ENCODE peak calls at places on chromosomes 1 and 21, in seven cellular contexts. W is progenitor cell of endocrine pancreas, J is mesothelial cell of epicardium, T is mammary epithelial cell, E is cardiac fibroblast, P is RWPE1, Y is Peyer's patch. X is an unnamed sample.

GRCh38 chr1:24380508-24380907 is 33.1 kb downstream of the STPG1 start:
- DNase-seq in W (peak; percentile 3), J (no peak), T (no peak), E (no peak), P (no peak), Y (no peak), X (no peak)

GRCh38 chr1:201882665-201883132 is 6.0 kb upstream of the SHISA4 start:
- DNase-seq in W (no peak), J (peak; percentile 5), T (peak; percentile 90), E (peak; percentile 77), P (peak; percentile 95), Y (peak; percentile 44), X (no peak)

GRCh38 chr1:244035358-244035757 is 15.7 kb upstream of the ZBTB18 start:
- DNase-seq in W (no peak), J (no peak), T (no peak), E (no peak), P (no peak), Y (no peak), X (no peak)

GRCh38 chr1:32900371-32900955 is 726 bp downstream of the TMEM54 start:
- DNase-seq in W (no peak), J (no peak), T (no peak), E (no peak), P (no peak), Y (no peak), X (no peak)

GRCh38 chr1:23530750-23531651 is at the start of gene E2F2:
- DNase-seq in W (peak; percentile 56), J (peak; percentile 79), T (peak; percentile 84), E (peak; percentile 80), P (peak; percentile 95), Y (peak; percentile 94), X (peak; percentile 72)

GRCh38 chr1:20846461-20847374 is 59.6 kb upstream of the HP1BP3 start:
- DNase-seq in W (no peak), J (no peak), T (no peak), E (no peak), P (no peak), Y (no peak), X (no peak)

GRCh38 chr1:209674957-209675566 is at the start of gene G0S2:
- DNase-seq in W (peak; percentile 24), J (peak; percentile 47), T (no peak), E (peak; percentile 39), P (no peak), Y (peak; percentile 83), X (no peak)

GRCh38 chr1:11765661-11766428 is 3.9 kb downstream of the C1orf167 start:
- DNase-seq in W (no peak), J (no peak), T (no peak), E (no peak), P (no peak), Y (no peak), X (no peak)

GRCh38 chr1:57086141-57086540 is 120.3 kb upstream of the C8B start:
- DNase-seq in W (no peak), J (no peak), T (no peak), E (no peak), P (no peak), Y (no peak), X (no peak)

GRCh38 chr1:118290046-118290445 is 105.0 kb upstream of the SPAG17 start:
- DNase-seq in W (no peak), J (no peak), T (no peak), E (no peak), P (no peak), Y (no peak), X (no peak)

GRCh38 chr1:84810343-84810742 is 82.7 kb downstream of the LPAR3 start:
- DNase-seq in W (no peak), J (no peak), T (no peak), E (no peak), P (no peak), Y (no peak), X (no peak)

GRCh38 chr1:19435181-19435580 is 50.2 kb downstream of the CAPZB start:
- DNase-seq in W (no peak), J (no peak), T (no peak), E (peak; percentile 77), P (no peak), Y (no peak), X (no peak)

GRCh38 chr1:51310871-51311613 is 19.3 kb downstream of the TTC39A start:
- DNase-seq in W (no peak), J (no peak), T (no peak), E (peak; percentile 33), P (no peak), Y (no peak), X (no peak)

GRCh38 chr1:67834246-67834877 is 1.1 kb upstream of the GNG12 start:
- DNase-seq in W (no peak), J (no peak), T (peak; percentile 56), E (no peak), P (no peak), Y (no peak), X (no peak)

GRCh38 chr1:46171351-46171750 is 3.5 kb upstream of the TSPAN1 start:
- DNase-seq in W (no peak), J (no peak), T (peak; percentile 41), E (no peak), P (no peak), Y (peak; percentile 38), X (no peak)

GRCh38 chr1:6172549-6172948 is 7.6 kb downstream of the CHD5 start:
- DNase-seq in W (no peak), J (no peak), T (no peak), E (no peak), P (no peak), Y (no peak), X (no peak)

GRCh38 chr1:224106568-224107281 is 7.2 kb upstream of the FBXO28 start:
- DNase-seq in W (no peak), J (no peak), T (peak; percentile 52), E (peak; percentile 59), P (peak; percentile 52), Y (peak; percentile 51), X (no peak)

GRCh38 chr1:229204863-229205777 is 65.8 kb upstream of the RAB4A start:
- DNase-seq in W (no peak), J (no peak), T (no peak), E (peak; percentile 49), P (no peak), Y (no peak), X (no peak)

GRCh38 chr1:232372431-232373225 is 257.3 kb downstream of the SIPA1L2 start:
- DNase-seq in W (no peak), J (no peak), T (no peak), E (no peak), P (no peak), Y (no peak), X (no peak)

GRCh38 chr1:234771642-234772344 is 161.8 kb upstream of the IRF2BP2 start:
- DNase-seq in W (no peak), J (no peak), T (no peak), E (no peak), P (no peak), Y (no peak), X (no peak)

GRCh38 chr21:35602811-35603210 is 457.5 kb downstream of the SETD4 start:
- DNase-seq in W (no peak), J (no peak), T (no peak), E (no peak), P (no peak), Y (no peak), X (no peak)

GRCh38 chr1:19552291-19553010 is 67.1 kb upstream of the CAPZB start:
- DNase-seq in W (no peak), J (no peak), T (no peak), E (peak; percentile 13), P (no peak), Y (no peak), X (no peak)

GRCh38 chr1:76659171-76659940 is 207.9 kb upstream of the ST6GALNAC5 start:
- DNase-seq in W (no peak), J (no peak), T (no peak), E (no peak), P (no peak), Y (no peak), X (no peak)

GRCh38 chr1:9628541-9629444 is 22.7 kb upstream of the PIK3CD start:
- DNase-seq in W (no peak), J (no peak), T (no peak), E (no peak), P (no peak), Y (peak; percentile 82), X (peak; percentile 61)

GRCh38 chr1:203526572-203526971 is 32.6 kb downstream of the OPTC start:
- DNase-seq in W (no peak), J (no peak), T (no peak), E (no peak), P (peak; percentile 71), Y (no peak), X (no peak)

GRCh38 chr1:171811671-171812070 is 29.6 kb upstream of the DNM3 start:
- DNase-seq in W (no peak), J (no peak), T (no peak), E (no peak), P (no peak), Y (no peak), X (no peak)

GRCh38 chr1:116538527-116538926 is 32.3 kb downstream of the CD58 start:
- DNase-seq in W (no peak), J (no peak), T (peak; percentile 86), E (peak; percentile 67), P (peak; percentile 65), Y (peak; percentile 73), X (no peak)

GRCh38 chr1:151419819-151420218 is 20.4 kb downstream of the PSMB4 start:
- DNase-seq in W (no peak), J (no peak), T (no peak), E (no peak), P (no peak), Y (no peak), X (no peak)

GRCh38 chr1:174358786-174359453 is 88.8 kb upstream of the GPR52 start:
- DNase-seq in W (no peak), J (no peak), T (no peak), E (peak; percentile 6), P (no peak), Y (no peak), X (no peak)
- TF ChIP-seq CTCF in W (no peak), J (no peak), T (no peak), E (no peak), P (no peak), Y (no peak), X (no peak)

GRCh38 chr21:41480086-41480690 is 27.8 kb downstream of the TMPRSS2 start:
- DNase-seq in W (no peak), J (no peak), T (no peak), E (no peak), P (no peak), Y (peak; percentile 72), X (no peak)
- TF ChIP-seq CTCF in W (no peak), J (no peak), T (no peak), E (no peak), P (no peak), Y (peak; percentile 16), X (no peak)

DNA sequence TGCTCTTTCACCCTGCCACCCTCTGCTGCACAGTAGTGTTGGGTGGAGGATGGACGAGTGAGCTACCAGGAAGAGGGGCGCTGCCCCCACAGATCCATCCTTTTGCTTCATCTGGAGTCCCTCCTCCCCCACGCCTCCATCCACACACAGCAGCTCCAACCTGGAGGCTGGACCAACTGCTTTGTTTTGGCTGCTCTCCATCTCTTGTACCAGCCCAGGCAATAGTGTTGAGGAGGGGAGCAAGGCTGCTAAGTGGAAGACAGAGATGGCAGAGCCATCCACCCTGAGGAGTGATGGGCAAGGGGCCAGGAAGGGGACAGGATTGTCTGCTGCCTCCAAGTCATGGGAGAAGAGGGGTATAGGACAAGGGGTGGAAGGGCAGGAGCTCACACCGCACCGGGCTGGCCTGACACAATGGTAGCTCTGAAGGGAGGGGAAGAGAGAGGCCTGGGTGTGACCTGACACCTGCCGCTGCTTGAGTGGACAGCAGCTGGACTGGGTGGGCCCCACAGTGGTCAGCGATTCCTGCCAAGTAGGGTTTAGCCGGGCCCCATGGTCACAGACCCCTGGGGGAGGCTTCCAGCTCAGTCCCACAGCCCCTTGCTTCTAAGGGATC is 8.5 kb downstream of the CHRNB2 start:
- DNase-seq in W (no peak), J (no peak), T (no peak), E (no peak), P (no peak), Y (no peak), X (no peak)
- TF ChIP-seq CTCF in W (no peak), J (no peak), T (no peak), E (no peak), P (no peak), Y (no peak), X (no peak)

GRCh38 chr1:154955718-154956513 is at the start of gene PBXIP1:
- DNase-seq in W (peak; percentile 79), J (peak; percentile 80), T (peak; percentile 85), E (peak; percentile 93), P (peak; percentile 98), Y (peak; percentile 93), X (peak; percentile 79)
- TF ChIP-seq CTCF in W (peak; percentile 41), J (no peak), T (no peak), E (peak; percentile 33), P (peak; percentile 52), Y (peak; percentile 12), X (no peak)